ENCODE peak calls at places on chromosomes 6 and 20, in four cellular contexts. One of them, this sample, is unnamed.
A peak's percentile ranks its signal among the peaks of the same experiment; 100 is the strongest.

GRCh38 chr6:4371207-4371921 is 236.0 kb upstream of the ECI2 start:
- DNase-seq in GM12878: no peak
- DNase-seq in IMR-90: peak; percentile 92
- DNase-seq in astrocyte: peak; percentile 87
- DNase-seq in this sample: peak; percentile 89

GRCh38 chr6:169263836-169264608 is 10.4 kb upstream of the THBS2 start:
- DNase-seq in GM12878: no peak
- DNase-seq in IMR-90: peak; percentile 64
- DNase-seq in astrocyte: peak; percentile 56
- DNase-seq in this sample: peak; percentile 93

GRCh38 chr6:27091661-27092315 is 155.7 kb upstream of the PRSS16 start:
- DNase-seq in GM12878: peak; percentile 54
- DNase-seq in IMR-90: peak; percentile 95
- DNase-seq in astrocyte: peak; percentile 94
- DNase-seq in this sample: peak; percentile 91

GRCh38 chr20:31693987-31694661 is 28.5 kb downstream of the BCL2L1 start:
- DNase-seq in GM12878: no peak
- DNase-seq in IMR-90: no peak
- DNase-seq in astrocyte: no peak
- DNase-seq in this sample: no peak

GRCh38 chr6:11771473-11772048 is 7.0 kb downstream of the ADTRP start:
- DNase-seq in GM12878: no peak
- DNase-seq in IMR-90: peak; percentile 62
- DNase-seq in astrocyte: no peak
- DNase-seq in this sample: no peak

GRCh38 chr6:163730496-163731210 is 316.1 kb downstream of the QKI start:
- DNase-seq in GM12878: no peak
- DNase-seq in IMR-90: no peak
- DNase-seq in astrocyte: no peak
- DNase-seq in this sample: no peak

GRCh38 chr6:31559958-31560696 is 12.0 kb upstream of the LTA start:
- DNase-seq in GM12878: peak; percentile 88
- DNase-seq in IMR-90: peak; percentile 52
- DNase-seq in astrocyte: peak; percentile 46
- DNase-seq in this sample: peak; percentile 83

GRCh38 chr20:60046011-60046413 is 87.8 kb downstream of the CDH26 start:
- DNase-seq in GM12878: no peak
- DNase-seq in IMR-90: peak; percentile 72
- DNase-seq in astrocyte: peak; percentile 58
- DNase-seq in this sample: no peak

DNA sequence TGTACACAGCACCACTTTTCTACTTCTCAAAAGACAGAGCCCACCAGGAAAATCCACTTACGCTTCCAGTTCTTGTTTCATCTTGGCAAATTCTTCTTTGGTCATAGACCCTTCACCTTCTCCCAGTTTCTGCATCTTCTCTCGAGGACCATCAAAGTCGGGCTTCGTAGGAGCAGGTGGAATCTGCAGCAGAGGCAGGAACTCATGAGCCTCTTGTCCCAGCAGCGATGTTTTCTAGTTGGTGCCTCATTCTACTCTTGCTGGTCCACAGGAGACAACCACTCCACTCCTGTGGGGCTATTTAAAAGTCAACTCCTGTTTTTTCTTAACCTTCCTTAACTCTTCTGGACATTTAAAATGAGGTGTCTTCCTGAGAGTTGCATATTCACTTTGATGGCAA is 14.7 kb downstream of the SNX5 start:
- DNase-seq in GM12878: no peak
- DNase-seq in IMR-90: no peak
- DNase-seq in astrocyte: no peak
- DNase-seq in this sample: no peak
- H4K20me1 ChIP-seq in GM12878: peaks cover 6% of the 10 kb centered on the region
- H4K20me1 ChIP-seq in IMR-90: peaks cover 55% of the 10 kb centered on the region
- H4K20me1 ChIP-seq in astrocyte: peaks cover 97% of the 10 kb centered on the region
- H4K20me1 ChIP-seq in this sample: peaks cover 25% of the 10 kb centered on the region

GRCh38 chr6:156796627-156797026 is 19.4 kb downstream of the ARID1B start:
- DNase-seq in GM12878: no peak
- DNase-seq in IMR-90: no peak
- DNase-seq in astrocyte: no peak
- DNase-seq in this sample: no peak
- H4K20me1 ChIP-seq in GM12878: peaks cover 8% of the 10 kb centered on the region
- H4K20me1 ChIP-seq in IMR-90: peaks cover 83% of the 10 kb centered on the region
- H4K20me1 ChIP-seq in astrocyte: peaks cover 97% of the 10 kb centered on the region
- H4K20me1 ChIP-seq in this sample: peaks cover 51% of the 10 kb centered on the region

GRCh38 chr6:156970595-156971112 is 193.5 kb downstream of the ARID1B start:
- DNase-seq in GM12878: no peak
- DNase-seq in IMR-90: no peak
- DNase-seq in astrocyte: no peak
- DNase-seq in this sample: no peak

GRCh38 chr6:156971153-156971882 is 194.1 kb downstream of the ARID1B start:
- DNase-seq in GM12878: no peak
- DNase-seq in IMR-90: no peak
- DNase-seq in astrocyte: no peak
- DNase-seq in this sample: no peak

GRCh38 chr6:156972145-156972544 is 195.0 kb downstream of the ARID1B start:
- DNase-seq in GM12878: no peak
- DNase-seq in IMR-90: no peak
- DNase-seq in astrocyte: no peak
- DNase-seq in this sample: no peak

GRCh38 chr6:156967852-156968251 is 190.7 kb downstream of the ARID1B start:
- DNase-seq in GM12878: no peak
- DNase-seq in IMR-90: no peak
- DNase-seq in astrocyte: no peak
- DNase-seq in this sample: no peak

DNA sequence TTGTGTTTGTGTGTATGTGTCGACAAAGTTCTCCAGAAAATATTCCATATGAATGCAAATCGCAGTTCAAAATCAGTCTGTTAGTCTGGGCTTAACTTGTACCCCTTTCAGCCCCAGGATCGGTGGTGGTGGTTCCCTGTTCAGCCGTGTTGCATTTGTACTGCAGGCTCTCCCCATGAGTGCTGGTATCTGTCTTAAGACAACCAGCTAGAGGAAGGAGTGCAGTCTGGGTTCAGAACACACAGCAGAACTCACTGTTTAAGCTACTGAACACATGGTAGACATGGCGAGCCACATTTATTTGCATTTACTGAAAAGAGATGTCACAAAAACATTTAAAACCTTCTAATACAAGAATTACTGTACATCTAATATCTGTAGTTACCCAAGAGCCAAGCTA is 192.1 kb downstream of the ARID1B start:
- DNase-seq in GM12878: no peak
- DNase-seq in IMR-90: no peak
- DNase-seq in astrocyte: no peak
- DNase-seq in this sample: no peak
- H4K20me1 ChIP-seq in GM12878: no peaks in the 10 kb centered on the region
- H4K20me1 ChIP-seq in IMR-90: peaks cover 25% of the 10 kb centered on the region
- H4K20me1 ChIP-seq in astrocyte: peaks cover 53% of the 10 kb centered on the region
- H4K20me1 ChIP-seq in this sample: peaks cover 19% of the 10 kb centered on the region

GRCh38 chr6:158923801-158924498 is 76.1 kb downstream of the RSPH3 start:
- DNase-seq in GM12878: no peak
- DNase-seq in IMR-90: peak; percentile 13
- DNase-seq in astrocyte: peak; percentile 43
- DNase-seq in this sample: no peak
- H4K20me1 ChIP-seq in GM12878: no peaks in the 10 kb centered on the region
- H4K20me1 ChIP-seq in IMR-90: no peaks in the 10 kb centered on the region
- H4K20me1 ChIP-seq in astrocyte: no peaks in the 10 kb centered on the region
- H4K20me1 ChIP-seq in this sample: no peaks in the 10 kb centered on the region

GRCh38 chr6:74623027-74623426 is 582.8 kb downstream of the COL12A1 start:
- DNase-seq in GM12878: no peak
- DNase-seq in IMR-90: no peak
- DNase-seq in astrocyte: no peak
- DNase-seq in this sample: no peak
- H4K20me1 ChIP-seq in GM12878: no peaks in the 10 kb centered on the region
- H4K20me1 ChIP-seq in IMR-90: no peaks in the 10 kb centered on the region
- H4K20me1 ChIP-seq in astrocyte: no peaks in the 10 kb centered on the region
- H4K20me1 ChIP-seq in this sample: no peaks in the 10 kb centered on the region

DNA sequence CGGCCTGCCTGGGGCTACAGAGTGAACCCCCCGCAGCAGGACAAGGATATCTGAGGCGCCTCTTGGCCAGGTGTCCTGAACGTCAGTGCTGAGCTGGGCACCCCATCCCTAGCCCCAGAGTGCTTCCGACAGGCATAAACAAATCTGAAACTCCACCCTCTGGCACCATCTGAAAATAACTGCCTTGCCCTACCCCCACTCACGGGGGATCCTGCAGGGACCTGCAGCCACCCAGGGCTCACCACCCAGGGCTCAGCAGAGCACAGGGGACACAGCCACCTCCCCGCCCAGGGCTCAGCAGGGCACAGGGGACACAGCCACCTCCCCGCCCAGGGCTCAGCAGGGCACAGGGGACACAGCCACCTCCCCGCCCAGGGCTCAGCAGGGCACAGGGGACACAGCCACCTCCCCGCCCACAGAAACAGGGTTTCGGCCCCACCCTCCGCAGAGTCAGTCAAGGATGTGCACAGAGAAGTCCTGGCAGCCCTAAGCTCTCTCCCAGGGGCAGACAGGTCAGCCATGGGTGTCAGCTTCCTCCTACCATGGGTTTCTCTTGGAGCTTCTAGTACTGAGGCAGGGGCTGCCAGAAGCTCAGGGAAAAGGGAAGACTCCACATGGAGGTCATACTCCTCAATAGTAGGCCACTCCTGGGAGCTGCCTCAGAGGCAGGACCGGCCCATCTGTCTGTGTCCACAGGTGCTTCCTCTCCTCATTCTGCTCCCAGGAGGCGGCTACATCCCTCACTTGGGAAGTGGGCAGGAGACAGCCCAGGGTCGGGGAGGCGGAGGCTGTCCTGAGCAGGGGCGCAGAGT is 4.6 kb downstream of the UCKL1 start:
- DNase-seq in GM12878: no peak
- DNase-seq in IMR-90: no peak
- DNase-seq in astrocyte: no peak
- DNase-seq in this sample: no peak
- H4K20me1 ChIP-seq in GM12878: peaks cover 7% of the 10 kb centered on the region
- H4K20me1 ChIP-seq in IMR-90: peaks cover 79% of the 10 kb centered on the region
- H4K20me1 ChIP-seq in astrocyte: peaks cover 88% of the 10 kb centered on the region
- H4K20me1 ChIP-seq in this sample: peaks cover 72% of the 10 kb centered on the region

DNA sequence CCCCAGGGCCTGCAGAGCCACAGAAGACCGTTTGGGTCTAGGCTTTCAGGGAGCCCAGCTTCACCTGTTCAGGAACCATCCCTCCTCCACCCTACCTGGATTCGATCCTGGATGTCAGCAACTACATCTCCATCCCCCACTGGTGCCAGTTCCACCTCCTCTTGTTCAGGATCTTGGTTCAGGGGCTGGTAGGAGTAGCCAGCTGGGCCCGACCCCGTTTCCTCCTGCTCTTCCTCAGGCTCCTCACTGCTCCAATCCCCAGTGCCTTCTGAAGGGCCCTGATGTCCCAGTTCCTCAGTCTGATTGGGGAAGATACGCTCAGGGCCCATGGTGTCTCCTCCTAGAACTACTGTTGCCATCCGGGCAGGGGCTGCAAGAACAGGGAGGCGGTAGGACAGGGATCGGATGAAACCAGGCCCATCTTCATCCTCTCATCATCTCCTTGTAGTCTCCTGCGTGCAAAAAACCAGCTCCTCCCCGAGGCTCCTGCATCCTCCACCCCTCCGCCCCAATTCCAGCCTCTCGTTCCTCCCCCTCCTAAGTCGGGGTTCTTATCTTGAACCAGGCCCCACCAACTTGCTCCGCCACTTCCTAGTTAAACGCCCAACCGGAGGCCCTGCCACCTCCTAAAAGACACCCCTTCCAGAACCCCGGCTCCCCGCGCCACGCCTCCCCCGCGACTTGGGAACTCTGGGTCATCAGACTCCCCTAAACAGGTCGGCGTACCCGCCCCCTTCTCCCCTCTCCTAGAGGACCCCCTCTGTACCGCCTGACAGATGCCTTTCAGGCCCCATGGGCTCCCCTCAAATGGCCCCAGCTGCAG is 515 bp downstream of the MEA1 start:
- DNase-seq in GM12878: no peak
- DNase-seq in IMR-90: peak; percentile 21
- DNase-seq in astrocyte: no peak
- DNase-seq in this sample: peak; percentile 83
- H4K20me1 ChIP-seq in GM12878: no peaks in the 10 kb centered on the region
- H4K20me1 ChIP-seq in IMR-90: no peaks in the 10 kb centered on the region
- H4K20me1 ChIP-seq in astrocyte: peaks cover 36% of the 10 kb centered on the region
- H4K20me1 ChIP-seq in this sample: peaks cover 34% of the 10 kb centered on the region

GRCh38 chr20:5606347-5606746 is 143.9 kb upstream of the SHLD1 start:
- DNase-seq in GM12878: no peak
- DNase-seq in IMR-90: no peak
- DNase-seq in astrocyte: no peak
- DNase-seq in this sample: no peak

GRCh38 chr20:5608104-5608447 is 142.1 kb upstream of the SHLD1 start:
- DNase-seq in GM12878: no peak
- DNase-seq in IMR-90: no peak
- DNase-seq in astrocyte: no peak
- DNase-seq in this sample: no peak

GRCh38 chr20:5612476-5613291 is 137.5 kb upstream of the SHLD1 start:
- DNase-seq in GM12878: no peak
- DNase-seq in IMR-90: peak; percentile 85
- DNase-seq in astrocyte: peak; percentile 79
- DNase-seq in this sample: peak; percentile 83

GRCh38 chr20:5614506-5614905 is 135.7 kb upstream of the SHLD1 start:
- DNase-seq in GM12878: no peak
- DNase-seq in IMR-90: no peak
- DNase-seq in astrocyte: no peak
- DNase-seq in this sample: no peak

GRCh38 chr20:5608448-5609161 is 141.6 kb upstream of the SHLD1 start:
- DNase-seq in GM12878: no peak
- DNase-seq in IMR-90: peak; percentile 62
- DNase-seq in astrocyte: peak; percentile 31
- DNase-seq in this sample: no peak
- H4K20me1 ChIP-seq in GM12878: no peaks in the 10 kb centered on the region
- H4K20me1 ChIP-seq in IMR-90: peaks cover 49% of the 10 kb centered on the region
- H4K20me1 ChIP-seq in astrocyte: peaks cover 58% of the 10 kb centered on the region
- H4K20me1 ChIP-seq in this sample: peaks cover 8% of the 10 kb centered on the region

This sample was measured in osteoblast.